ENCODE peak calls at places on chromosome 2, in five cellular contexts. D, E, A, K and G are unnamed samples.

GRCh38 chr2:199798881-199799580 is 52.0 kb downstream of the FTCDNL1 start:
- DNase-seq in E (peak; percentile 9), D (peak; percentile 29), K (no peak), A (no peak), G (no peak)

GRCh38 chr2:29011650-29012060 is 30.6 kb downstream of the TOGARAM2 start:
- DNase-seq in E (peak; percentile 31), D (peak; percentile 91), K (peak; percentile 79), A (peak; percentile 48), G (peak; percentile 81)

GRCh38 chr2:219219781-219220532 is 1.2 kb upstream of the ABCB6 start:
- DNase-seq in D (no peak), K (no peak), A (no peak), E (no peak), G (no peak)

GRCh38 chr2:12965540-12966269 is 249.0 kb downstream of the TRIB2 start:
- DNase-seq in K (no peak), E (peak; percentile 76), D (no peak), A (no peak), G (no peak)

GRCh38 chr2:226333388-226333787 is 466.2 kb downstream of the IRS1 start:
- DNase-seq in E (no peak), D (no peak), A (no peak), K (no peak), G (no peak)

GRCh38 chr2:222296311-222296736 is 2.5 kb downstream of the PAX3 start:
- DNase-seq in E (peak; percentile 55), D (no peak), K (no peak), A (no peak), G (no peak)

GRCh38 chr2:75157435-75157834 is 41.9 kb downstream of the TACR1 start:
- DNase-seq in D (no peak), A (no peak), K (no peak), E (no peak), G (no peak)

GRCh38 chr2:105677901-105678300 is 66.8 kb upstream of the NCK2 start:
- DNase-seq in D (no peak), K (no peak), E (no peak), A (no peak), G (no peak)

GRCh38 chr2:112690853-112691390 is 29.9 kb upstream of the NT5DC4 start:
- DNase-seq in E (peak; percentile 41), D (peak; percentile 72), A (peak; percentile 36), K (peak; percentile 53), G (peak; percentile 40)

GRCh38 chr2:58109481-58109880 is 62.9 kb downstream of the VRK2 start:
- DNase-seq in A (no peak), K (no peak), D (no peak), E (no peak), G (no peak)

GRCh38 chr2:219509780-219510511 is 4.3 kb upstream of the ASIC4 start:
- DNase-seq in D (peak; percentile 65), K (peak; percentile 44), E (peak; percentile 34), A (peak; percentile 20), G (peak; percentile 29)

GRCh38 chr2:122205637-122206036 is 450.2 kb downstream of the TSN start:
- DNase-seq in D (no peak), E (peak; percentile 2), A (no peak), K (no peak), G (no peak)

GRCh38 chr2:179123272-179123662 is 73.3 kb upstream of the CCDC141 start:
- DNase-seq in K (no peak), E (no peak), A (no peak), D (no peak), G (no peak)

GRCh38 chr2:172234716-172235661 is 132.3 kb upstream of the DLX2 start:
- DNase-seq in D (no peak), A (no peak), K (peak; percentile 14), E (no peak), G (peak; percentile 22)

GRCh38 chr2:88199912-88200682 is 30.0 kb downstream of the THNSL2 start:
- DNase-seq in D (peak; percentile 66), A (no peak), K (no peak), E (no peak), G (no peak)

GRCh38 chr2:203025592-203025991 is 10.9 kb downstream of the NBEAL1 start:
- DNase-seq in D (no peak), A (no peak), E (no peak), K (no peak), G (no peak)

GRCh38 chr2:47388888-47389287 is 14.1 kb upstream of the MSH2 start:
- DNase-seq in D (no peak), E (no peak), A (no peak), K (no peak), G (no peak)

GRCh38 chr2:29920130-29920577 is 1.2 kb downstream of the ALK start:
- DNase-seq in A (no peak), D (peak; percentile 78), E (peak; percentile 46), K (peak; percentile 21), G (peak; percentile 31)

GRCh38 chr2:131034122-131035051 is 58.9 kb downstream of the FAM168B start:
- DNase-seq in D (peak; percentile 38), A (no peak), K (no peak), E (no peak), G (no peak)

GRCh38 chr2:31696068-31696467 is 115.3 kb upstream of the SRD5A2 start:
- DNase-seq in K (no peak), D (no peak), E (no peak), A (no peak), G (no peak)

GRCh38 chr2:86492057-86492456 is 50.9 kb downstream of the KDM3A start:
- DNase-seq in D (no peak), K (no peak), E (no peak), A (no peak), G (no peak)

GRCh38 chr2:236402016-236402784 is 138.0 kb upstream of the ASB18 start:
- DNase-seq in D (no peak), A (no peak), K (no peak), E (no peak), G (no peak)

GRCh38 chr2:98416760-98417159 is 27.9 kb upstream of the INPP4A start:
- DNase-seq in E (no peak), K (no peak), A (no peak), D (no peak), G (no peak)

GRCh38 chr2:196079052-196079451 is 10.4 kb upstream of the DNAH7 start:
- DNase-seq in D (no peak), K (no peak), A (no peak), E (no peak), G (no peak)

GRCh38 chr2:128396500-128396891 is 77.8 kb upstream of the HS6ST1 start:
- DNase-seq in K (no peak), D (no peak), E (peak; percentile 22), A (no peak), G (no peak)

GRCh38 chr2:192669505-192670082 is 474.9 kb upstream of the TMEFF2 start:
- DNase-seq in E (no peak), K (no peak), D (no peak), A (no peak), G (no peak)

GRCh38 chr2:241191101-241191500 is 2.6 kb downstream of the ANO7 start:
- DNase-seq in D (no peak), A (no peak), K (no peak), E (no peak), G (no peak)

GRCh38 chr2:129233751-129234406 is 745.6 kb upstream of the RAB6C start:
- DNase-seq in D (no peak), A (no peak), K (no peak), E (peak; percentile 5), G (no peak)

GRCh38 chr2:110789706-110790105 is 57.3 kb downstream of the ACOXL start:
- DNase-seq in D (no peak), A (no peak), E (no peak), K (no peak), G (no peak)

GRCh38 chr2:10454505-10454904 is 6.4 kb upstream of the ODC1 start:
- DNase-seq in K (no peak), E (no peak), A (no peak), D (peak; percentile 69), G (no peak)

GRCh38 chr2:226795281-226796011 is 4.2 kb downstream of the IRS1 start:
- DNase-seq in D (peak; percentile 49), K (no peak), E (peak; percentile 42), A (no peak), G (no peak)

GRCh38 chr2:216634317-216635148 is 1.3 kb downstream of the IGFBP2 start:
- DNase-seq in E (peak; percentile 33), A (no peak), D (no peak), K (no peak), G (no peak)

GRCh38 chr2:165529130-165529529 is 59.6 kb downstream of the CSRNP3 start:
- DNase-seq in A (no peak), K (no peak), D (no peak), E (peak; percentile 28), G (no peak)

GRCh38 chr2:22326250-22326649 is 1058.7 kb upstream of the KLHL29 start:
- DNase-seq in A (no peak), E (no peak), K (no peak), D (no peak), G (no peak)

GRCh38 chr2:184597571-184597980 is 753 bp upstream of the ZNF804A start:
- DNase-seq in D (peak; percentile 22), K (no peak), A (no peak), E (peak; percentile 69), G (no peak)